ENCODE peak calls at places on chromosomes 11 and 22, in seven cellular contexts. S is T47D, W is breast epithelium, L is left cardiac atrium, C is adipocyte, G is globus pallidus, Z is DND-41. M is an unnamed sample.

GRCh38 chr22:45129703-45130524 is 33.8 kb upstream of the NUP50 start:
- DNase-seq in L (no peak), G (no peak), C (no peak), W (no peak), S (no peak), Z (no peak), M (no peak)

GRCh38 chr22:40345801-40346177 is 511 bp upstream of the ADSL start:
- DNase-seq in W (no peak), L (no peak), G (no peak), S (peak; percentile 48), C (peak; percentile 75), Z (peak; percentile 65), M (no peak)

GRCh38 chr22:49574861-49575702 is 252.6 kb downstream of the BRD1 start:
- DNase-seq in C (no peak), W (no peak), L (no peak), S (peak; percentile 2), Z (no peak), G (no peak), M (no peak)

GRCh38 chr11:62999649-63000048 is 14.9 kb upstream of the SLC22A6 start:
- DNase-seq in W (no peak), Z (no peak), G (no peak), L (no peak), C (no peak), S (peak; percentile 19), M (no peak)

GRCh38 chr22:19880786-19881569 is 26.3 kb upstream of the GNB1L start:
- DNase-seq in L (peak; percentile 75), Z (no peak), G (no peak), S (peak; percentile 39), W (no peak), C (peak; percentile 97), M (peak; percentile 94)

GRCh38 chr11:131748146-131749050 is 378.0 kb downstream of the NTM start:
- DNase-seq in C (peak; percentile 90), L (peak; percentile 59), W (no peak), G (peak; percentile 74), Z (peak; percentile 39), S (peak; percentile 79), M (peak; percentile 33)

GRCh38 chr11:6197466-6198200 is 1.4 kb upstream of the OR52W1 start:
- DNase-seq in W (no peak), G (no peak), L (no peak), Z (no peak), C (no peak), S (no peak), M (no peak)

GRCh38 chr11:63837719-63838118 is 1.2 kb upstream of the MARK2 start:
- DNase-seq in S (no peak), C (no peak), Z (no peak), G (no peak), L (no peak), W (no peak), M (no peak)

GRCh38 chr22:42745118-42745517 is 24.4 kb upstream of the A4GALT start:
- DNase-seq in S (no peak), C (no peak), W (no peak), G (no peak), Z (no peak), L (no peak), M (no peak)

GRCh38 chr11:2584812-2585565 is 114.8 kb downstream of the KCNQ1OT1 start:
- DNase-seq in C (no peak), Z (peak; percentile 2), L (no peak), W (no peak), G (no peak), S (no peak), M (no peak)

GRCh38 chr22:38196791-38197429 is 4.9 kb upstream of the MAFF start:
- DNase-seq in C (no peak), G (no peak), L (peak; percentile 52), S (no peak), W (no peak), Z (no peak), M (no peak)

GRCh38 chr11:102572537-102573220 is 42.1 kb upstream of the MMP7 start:
- DNase-seq in Z (no peak), W (no peak), L (no peak), G (no peak), S (no peak), C (no peak), M (no peak)

GRCh38 chr11:3147257-3147619 is 17.9 kb downstream of the OSBPL5 start:
- DNase-seq in S (no peak), W (no peak), L (peak; percentile 44), G (no peak), Z (no peak), C (no peak), M (no peak)

GRCh38 chr11:65646921-65647701 is 9.2 kb downstream of the SIPA1 start:
- DNase-seq in G (peak; percentile 65), Z (no peak), W (peak; percentile 62), S (no peak), L (no peak), C (peak; percentile 69), M (no peak)

GRCh38 chr22:47048123-47049077 is 285.9 kb downstream of the TBC1D22A start:
- DNase-seq in C (no peak), W (no peak), Z (no peak), L (no peak), S (no peak), G (no peak), M (no peak)

GRCh38 chr22:35353318-35353717 is 27.6 kb upstream of the HMOX1 start:
- DNase-seq in C (no peak), S (no peak), W (no peak), L (no peak), G (no peak), Z (no peak), M (no peak)

GRCh38 chr11:122656073-122656630 is 630 bp downstream of the UBASH3B start:
- DNase-seq in Z (peak; percentile 57), L (peak; percentile 62), C (peak; percentile 93), G (no peak), S (peak; percentile 70), W (peak; percentile 54), M (no peak)

GRCh38 chr11:29634744-29635143 is 382.1 kb downstream of the KCNA4 start:
- DNase-seq in L (no peak), C (no peak), G (no peak), S (no peak), W (no peak), Z (no peak), M (no peak)

GRCh38 chr22:36336246-36337182 is 51.3 kb downstream of the MYH9 start:
- DNase-seq in S (no peak), Z (no peak), L (no peak), C (no peak), W (no peak), G (no peak), M (no peak)

GRCh38 chr11:71129624-71130023 is 122.8 kb downstream of the SHANK2 start:
- DNase-seq in C (no peak), W (peak; percentile 35), S (no peak), Z (no peak), L (no peak), G (no peak), M (no peak)

GRCh38 chr11:96082936-96083335 is 159.0 kb upstream of the MTMR2 start:
- DNase-seq in L (no peak), W (no peak), G (no peak), Z (no peak), C (no peak), S (no peak), M (no peak)

GRCh38 chr22:40602231-40602630 is 34.3 kb downstream of the MRTFA start:
- DNase-seq in S (no peak), C (no peak), W (no peak), Z (no peak), L (no peak), G (no peak), M (no peak)

GRCh38 chr11:76382209-76382608 is 1.1 kb downstream of the GVQW3 start:
- DNase-seq in Z (no peak), G (no peak), S (no peak), C (no peak), L (no peak), W (no peak), M (no peak)

GRCh38 chr22:30208631-30209603 is 37.6 kb downstream of the LIF start:
- DNase-seq in C (peak; percentile 88), S (no peak), L (peak; percentile 87), Z (no peak), G (no peak), W (peak; percentile 49), M (no peak)

GRCh38 chr11:77381749-77382693 is 80.5 kb upstream of the GDPD4 start:
- DNase-seq in S (no peak), Z (no peak), C (peak; percentile 71), G (no peak), W (no peak), L (no peak), M (no peak)

GRCh38 chr11:64298966-64299846 is 952 bp upstream of the CATSPERZ start:
- DNase-seq in L (peak; percentile 77), G (peak; percentile 78), C (peak; percentile 70), S (no peak), Z (no peak), W (peak; percentile 67), M (no peak)

GRCh38 chr22:45859231-45860161 is 117.5 kb downstream of the WNT7B start:
- DNase-seq in W (peak; percentile 80), C (no peak), L (no peak), G (no peak), S (no peak), Z (no peak), M (no peak)

GRCh38 chr22:23509571-23510302 is 70.4 kb downstream of the IGLL1 start:
- DNase-seq in W (no peak), S (no peak), G (no peak), Z (no peak), L (peak; percentile 41), C (no peak), M (no peak)

GRCh38 chr11:116412118-116412889 is 360.5 kb downstream of the BUD13 start:
- DNase-seq in L (no peak), G (no peak), Z (no peak), W (no peak), S (no peak), C (no peak), M (no peak)

GRCh38 chr11:9752091-9752490 is 88.2 kb downstream of the SWAP70 start:
- DNase-seq in Z (no peak), C (peak; percentile 63), W (no peak), G (no peak), S (no peak), L (no peak), M (no peak)

GRCh38 chr11:92594251-92594650 is 369.6 kb downstream of the FAT3 start:
- DNase-seq in S (no peak), W (no peak), L (no peak), Z (no peak), G (no peak), C (no peak), M (no peak)

GRCh38 chr22:37202001-37202555 is 10.2 kb downstream of the SSTR3 start:
- DNase-seq in W (peak; percentile 30), C (no peak), G (no peak), S (no peak), L (peak; percentile 9), Z (no peak), M (no peak)

GRCh38 chr11:12261551-12261950 is 115.8 kb upstream of the PARVA start:
- DNase-seq in W (no peak), S (no peak), Z (no peak), G (no peak), L (peak; percentile 18), C (no peak), M (no peak)

GRCh38 chr22:49966041-49966715 is 5.6 kb downstream of the PIM3 start:
- DNase-seq in L (peak; percentile 25), G (no peak), Z (no peak), C (no peak), W (peak; percentile 51), S (no peak), M (no peak)

M was measured in NT2/D1.